ENCODE peak calls at places on chromosomes 7 and 10, in ten cellular contexts. Y, T, I, P, Q, R, J, F, M and E are unnamed samples.

GRCh38 chr10:1074748-1075358 is 18.7 kb downstream of the WDR37 start:
- DNase-seq in Y (no peak), T (no peak), I (no peak), P (no peak), Q (no peak), R (no peak), J (no peak), F (no peak), M (no peak), E (no peak)

GRCh38 chr10:122525788-122526187 is 34.8 kb upstream of the DMBT1 start:
- DNase-seq in Y (no peak), T (no peak), I (no peak), P (no peak), Q (no peak), R (no peak), J (no peak), F (no peak), M (no peak), E (no peak)

GRCh38 chr7:101208794-101209193 is 8.0 kb upstream of the MOGAT3 start:
- DNase-seq in Y (no peak), T (no peak), I (no peak), P (no peak), Q (no peak), R (no peak), J (no peak), F (no peak), M (no peak), E (no peak)

GRCh38 chr7:131686833-131687232 is 130.4 kb upstream of the PODXL start:
- DNase-seq in Y (no peak), T (no peak), I (no peak), P (no peak), Q (no peak), R (no peak), J (no peak), F (no peak), M (no peak), E (no peak)

GRCh38 chr7:99139031-99139430 is 4.9 kb downstream of the SMURF1 start:
- DNase-seq in Y (no peak), T (no peak), I (no peak), P (no peak), Q (no peak), R (peak), J (no peak), F (no peak), M (no peak), E (no peak)

GRCh38 chr10:116002735-116003134 is 270.3 kb downstream of the GFRA1 start:
- DNase-seq in Y (no peak), T (no peak), I (no peak), P (no peak), Q (no peak), R (no peak), J (no peak), F (no peak), M (no peak), E (no peak)

GRCh38 chr10:79044846-79045245 is 23.9 kb upstream of the ZMIZ1 start:
- DNase-seq in Y (no peak), T (no peak), I (no peak), P (no peak), Q (no peak), R (no peak), J (no peak), F (no peak), M (no peak), E (no peak)

GRCh38 chr10:6958254-6958653 is 378.2 kb upstream of the PRKCQ start:
- DNase-seq in Y (no peak), T (no peak), I (no peak), P (no peak), Q (no peak), R (no peak), J (no peak), F (no peak), M (no peak), E (no peak)

GRCh38 chr7:90944021-90944420 is 320.2 kb upstream of the FZD1 start:
- DNase-seq in Y (no peak), T (no peak), I (no peak), P (no peak), Q (no peak), R (peak), J (no peak), F (no peak), M (no peak), E (no peak)

GRCh38 chr10:33422779-33423520 is 88.5 kb upstream of the NRP1 start:
- DNase-seq in Y (no peak), T (no peak), I (no peak), P (no peak), Q (no peak), R (no peak), J (no peak), F (no peak), M (peak), E (no peak)

GRCh38 chr10:29804025-29804852 is 169.5 kb upstream of the SVIL start:
- DNase-seq in Y (no peak), T (peak), I (no peak), P (no peak), Q (no peak), R (peak), J (no peak), F (no peak), M (peak), E (no peak)